ENCODE peak calls at places on chromosomes 1 and 21, in ten cellular contexts. F is SHP77; P is right lobe of liver; Q is amygdala; J is activated CD4-positive, alpha-beta T cell treated with anti-CD3 and anti-CD28 coated beads for 36 hours; Z is fibroblast of lung; G is AG04450; B is SW480; L is T-helper 2 cell; R is A549. H is an unnamed sample.

GRCh38 chr1:203288351-203288894 is 16.9 kb upstream of the BTG2 start:
- DNase-seq in F (no peak), B (peak; percentile 40), Q (no peak), P (no peak), G (no peak), L (no peak), R (no peak), Z (no peak), J (peak; percentile 24), H (no peak)

GRCh38 chr1:212667223-212668139 is 32.2 kb downstream of the BATF3 start:
- DNase-seq in Z (peak; percentile 94), R (peak; percentile 92), B (peak; percentile 85), P (no peak), F (no peak), L (no peak), J (no peak), G (peak; percentile 79), Q (no peak), H (no peak)

GRCh38 chr1:41530411-41530810 is 45.9 kb upstream of the EDN2 start:
- DNase-seq in Q (no peak), G (no peak), L (no peak), P (peak; percentile 6), Z (no peak), J (no peak), B (no peak), F (no peak), R (no peak), H (no peak)

GRCh38 chr1:12615916-12616708 is 1.9 kb downstream of the DHRS3 start:
- DNase-seq in J (peak; percentile 38), L (no peak), R (peak; percentile 58), B (peak; percentile 77), Q (no peak), F (no peak), G (no peak), Z (peak; percentile 61), P (peak; percentile 70), H (no peak)

GRCh38 chr1:39849203-39849602 is 34.1 kb downstream of the TRIT1 start:
- DNase-seq in F (peak; percentile 18), J (no peak), Z (no peak), R (no peak), B (no peak), P (no peak), Q (no peak), L (no peak), G (no peak), H (no peak)

GRCh38 chr1:9436258-9436657 is 103.0 kb upstream of the SLC25A33 start:
- DNase-seq in Z (no peak), L (no peak), P (no peak), B (no peak), Q (no peak), J (no peak), G (no peak), F (no peak), R (peak; percentile 41), H (no peak)

GRCh38 chr1:76998582-76999189 is 131.4 kb downstream of the ST6GALNAC5 start:
- DNase-seq in F (no peak), Z (peak; percentile 88), Q (no peak), J (no peak), B (peak; percentile 92), R (peak; percentile 36), L (no peak), P (no peak), G (peak; percentile 8), H (no peak)

GRCh38 chr1:2803931-2804627 is 2.6 kb upstream of the TTC34 start:
- DNase-seq in R (no peak), J (peak; percentile 3), P (peak; percentile 14), G (no peak), B (no peak), Z (no peak), F (no peak), L (no peak), Q (no peak), H (no peak)

GRCh38 chr1:20913242-20913641 is 126.1 kb upstream of the HP1BP3 start:
- DNase-seq in P (no peak), Q (no peak), B (no peak), R (no peak), J (no peak), Z (no peak), G (no peak), L (no peak), F (no peak), H (no peak)

GRCh38 chr1:213783273-213783672 is 204.5 kb upstream of the PROX1 start:
- DNase-seq in Z (no peak), F (no peak), Q (no peak), G (no peak), B (peak; percentile 88), R (no peak), L (no peak), P (no peak), J (no peak), H (no peak)

GRCh38 chr1:59635057-59635456 is 179.7 kb upstream of the HOOK1 start:
- DNase-seq in F (no peak), B (no peak), J (no peak), Q (no peak), Z (no peak), G (no peak), L (no peak), P (no peak), R (no peak), H (peak; percentile 40)

GRCh38 chr1:87642581-87643129 is 314.0 kb downstream of the LMO4 start:
- DNase-seq in F (no peak), R (no peak), G (no peak), Q (no peak), J (no peak), P (no peak), B (no peak), L (no peak), Z (peak; percentile 13), H (no peak)

GRCh38 chr1:46996659-46997281 is 26.7 kb upstream of the CYP4X1 start:
- DNase-seq in L (no peak), R (no peak), Z (no peak), J (no peak), B (peak; percentile 8), G (no peak), Q (no peak), P (no peak), F (no peak), H (no peak)

GRCh38 chr1:59952065-59952464 is 25.5 kb upstream of the CYP2J2 start:
- DNase-seq in J (no peak), G (no peak), L (no peak), F (no peak), Z (peak; percentile 33), P (no peak), R (no peak), Q (no peak), B (no peak), H (no peak)

GRCh38 chr1:202238914-202239313 is 45.3 kb downstream of the LGR6 start:
- DNase-seq in R (no peak), P (no peak), F (no peak), J (no peak), Q (no peak), Z (no peak), L (no peak), B (no peak), G (no peak), H (no peak)

GRCh38 chr21:37787456-37787855 is 128.8 kb downstream of the KCNJ6 start:
- DNase-seq in R (peak; percentile 53), B (no peak), J (no peak), G (peak; percentile 76), L (no peak), P (no peak), Z (peak; percentile 96), F (no peak), Q (no peak), H (no peak)

GRCh38 chr1:236605030-236605806 is 902 bp upstream of the HEATR1 start:
- DNase-seq in Q (no peak), F (no peak), P (no peak), B (no peak), L (no peak), R (no peak), J (no peak), G (no peak), Z (no peak), H (no peak)

H was measured in NCI-H1930.